ENCODE peak calls at places on chromosome 7, in four cellular contexts. J, X, T and W are unnamed samples.

GRCh38 chr7:54259185-54259584 is 283.0 kb upstream of the VSTM2A start:
- DNase-seq in T (no peak), X (no peak), J (no peak), W (no peak)

GRCh38 chr7:142813262-142813661 is 41.6 kb upstream of the EPHB6 start:
- DNase-seq in T (peak; percentile 74), J (no peak), X (peak; percentile 98), W (no peak)

GRCh38 chr7:2405601-2406345 is 2.4 kb downstream of the CHST12 start:
- DNase-seq in X (no peak), J (no peak), T (no peak), W (no peak)

GRCh38 chr7:64183126-64183742 is 23.8 kb upstream of the ZNF735 start:
- DNase-seq in J (no peak), T (no peak), X (no peak), W (no peak)

GRCh38 chr7:158432369-158433270 is 155.0 kb downstream of the PTPRN2 start:
- DNase-seq in J (no peak), T (peak; percentile 16), X (peak; percentile 85), W (peak; percentile 98)

GRCh38 chr7:127907110-127907509 is 124.1 kb downstream of the LRRC4 start:
- DNase-seq in J (no peak), T (no peak), X (no peak), W (no peak)

GRCh38 chr7:74294191-74294998 is 5.2 kb downstream of the CLIP2 start:
- DNase-seq in T (no peak), J (no peak), X (no peak), W (no peak)

GRCh38 chr7:92723205-92723604 is 113.2 kb downstream of the CDK6 start:
- DNase-seq in T (peak; percentile 55), J (no peak), X (no peak), W (no peak)

GRCh38 chr7:121187222-121187621 is 141.6 kb upstream of the WNT16 start:
- DNase-seq in J (no peak), T (no peak), X (no peak), W (no peak)

GRCh38 chr7:101134399-101134980 is 7.6 kb downstream of the SERPINE1 start:
- DNase-seq in T (peak; percentile 47), X (no peak), J (no peak), W (no peak)

GRCh38 chr7:3106353-3106752 is 62.7 kb upstream of the CARD11 start:
- DNase-seq in J (no peak), T (no peak), X (no peak), W (no peak)

GRCh38 chr7:144256112-144256511 is 8.5 kb downstream of the OR2A7 start:
- DNase-seq in J (no peak), T (peak; percentile 52), X (peak; percentile 30), W (peak; percentile 79)

GRCh38 chr7:21910253-21910652 is 35.4 kb downstream of the CDCA7L start:
- DNase-seq in J (no peak), X (no peak), T (no peak), W (no peak)

GRCh38 chr7:87548123-87548919 is 52.4 kb downstream of the ABCB1 start:
- DNase-seq in T (no peak), X (no peak), J (no peak), W (no peak)